ENCODE peak calls at places on chromosomes 11 and 22, in seven cellular contexts. N is K562, O is SK-N-SH, L is GM12878, Q is H1, A is HCT116, M is HepG2. R is an unnamed sample.

GRCh38 chr11:114399490-114399889 is 821 bp downstream of the C11orf71 start:
- DNase-seq in Q (no peak), M (peak; percentile 8), N (peak; percentile 38), O (peak; percentile 12), A (no peak), L (peak; percentile 7), R (no peak)

GRCh38 chr11:68345776-68346728 is 33.7 kb downstream of the LRP5 start:
- DNase-seq in M (no peak), N (no peak), A (no peak), Q (no peak), O (no peak), L (no peak), R (no peak)

GRCh38 chr11:27861706-27862430 is 161.6 kb upstream of the BDNF start:
- DNase-seq in Q (no peak), A (no peak), L (no peak), N (no peak), O (no peak), M (no peak), R (no peak)

GRCh38 chr11:81967242-81967641 is 766.4 kb downstream of the FAM181B start:
- DNase-seq in O (no peak), L (no peak), M (no peak), A (no peak), N (no peak), Q (no peak), R (no peak)

GRCh38 chr22:18000441-18001039 is 23.8 kb downstream of the MICAL3 start:
- DNase-seq in Q (no peak), L (no peak), N (peak; percentile 27), M (no peak), A (no peak), O (peak; percentile 74), R (no peak)

GRCh38 chr22:30730351-30730750 is 35.7 kb downstream of the OSBP2 start:
- DNase-seq in L (no peak), O (no peak), N (no peak), Q (no peak), M (no peak), A (no peak), R (no peak)

GRCh38 chr11:76620471-76620870 is 50.1 kb downstream of the LRRC32 start:
- DNase-seq in N (no peak), O (no peak), M (no peak), A (no peak), L (no peak), Q (no peak), R (no peak)

GRCh38 chr11:68106165-68106940 is 14.8 kb downstream of the CHKA start:
- DNase-seq in N (peak; percentile 37), Q (no peak), L (no peak), M (peak; percentile 61), A (no peak), O (no peak), R (peak; percentile 33)

GRCh38 chr11:116853461-116854073 is 16.1 kb upstream of the APOA1 start:
- DNase-seq in M (no peak), O (no peak), N (no peak), L (peak; percentile 90), Q (no peak), A (peak; percentile 34), R (no peak)

GRCh38 chr11:80432051-80432450 is 991.2 kb upstream of the TENM4 start:
- DNase-seq in O (no peak), L (no peak), N (no peak), M (no peak), Q (no peak), A (no peak), R (no peak)

GRCh38 chr11:63906585-63906984 is 10.4 kb downstream of the RCOR2 start:
- DNase-seq in L (no peak), N (peak; percentile 52), Q (no peak), M (no peak), O (peak; percentile 81), A (no peak), R (peak; percentile 74)

GRCh38 chr11:114087028-114087427 is 27.5 kb downstream of the ZBTB16 start:
- DNase-seq in M (no peak), N (no peak), Q (no peak), A (no peak), O (no peak), L (no peak), R (no peak)

GRCh38 chr11:72244317-72245231 is 598 bp upstream of the PHOX2A start:
- DNase-seq in Q (no peak), M (no peak), N (no peak), L (no peak), O (peak; percentile 92), A (no peak), R (no peak)

GRCh38 chr11:65116370-65117205 is 913 bp downstream of the ZNHIT2 start:
- DNase-seq in M (no peak), O (peak; percentile 58), Q (no peak), L (no peak), A (no peak), N (no peak), R (no peak)

GRCh38 chr22:31192513-31192912 is 19.6 kb upstream of the LIMK2 start:
- DNase-seq in Q (no peak), N (no peak), M (no peak), A (no peak), O (no peak), L (no peak), R (peak; percentile 20)

DNA sequence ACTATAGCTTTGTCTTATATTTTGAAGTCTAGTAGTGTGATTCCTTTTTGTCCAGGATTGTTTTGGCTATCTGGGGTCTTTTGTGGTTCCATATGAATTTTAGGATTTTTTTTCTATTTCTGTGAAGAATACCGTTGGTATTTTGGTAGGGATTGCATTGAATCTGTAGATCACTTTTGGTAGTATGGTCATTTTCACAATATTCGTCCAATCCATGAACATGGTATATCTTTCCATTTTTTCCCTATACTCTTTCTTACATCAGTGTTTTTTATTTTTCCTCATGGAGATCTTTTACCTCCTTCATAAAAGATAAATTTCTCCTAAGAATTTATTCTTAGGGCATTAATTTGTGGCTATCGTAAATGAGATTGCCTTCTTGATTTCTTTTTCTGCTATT is 29.1 kb downstream of the MADD start:
- DNase-seq in Q (no peak), N (no peak), M (no peak), L (no peak), O (no peak), A (no peak), R (no peak)
- TF ChIP-seq JUND in Q (no peak), N (no peak), M (no peak), L (no peak), O (no peak), A (no peak), R (no peak)

GRCh38 chr11:12235945-12236743 is 125.8 kb downstream of the MICAL2 start:
- DNase-seq in L (peak; percentile 48), A (peak; percentile 32), M (peak; percentile 58), O (peak; percentile 55), N (peak; percentile 73), Q (no peak), R (no peak)
- TF ChIP-seq JUND in L (no peak), A (no peak), M (no peak), O (no peak), N (peak; percentile 38), Q (no peak), R (no peak)

DNA sequence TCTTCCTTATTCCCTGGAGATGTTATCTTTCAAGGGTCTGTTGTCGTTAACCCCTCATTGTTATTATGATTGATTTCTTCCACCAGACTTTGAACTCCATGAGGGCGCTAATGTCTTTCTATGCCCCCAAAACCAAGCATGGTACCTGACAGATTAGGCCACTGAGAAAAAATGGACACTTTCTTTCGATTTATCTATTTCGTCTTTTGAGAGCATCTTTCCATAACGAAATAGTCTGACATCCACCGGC is 641 bp upstream of the PSMA1 start:
- DNase-seq in A (no peak), Q (no peak), O (peak; percentile 25), M (peak; percentile 18), L (no peak), N (no peak), R (no peak)
- TF ChIP-seq JUND in A (no peak), Q (no peak), O (no peak), M (no peak), L (no peak), N (no peak), R (no peak)

DNA sequence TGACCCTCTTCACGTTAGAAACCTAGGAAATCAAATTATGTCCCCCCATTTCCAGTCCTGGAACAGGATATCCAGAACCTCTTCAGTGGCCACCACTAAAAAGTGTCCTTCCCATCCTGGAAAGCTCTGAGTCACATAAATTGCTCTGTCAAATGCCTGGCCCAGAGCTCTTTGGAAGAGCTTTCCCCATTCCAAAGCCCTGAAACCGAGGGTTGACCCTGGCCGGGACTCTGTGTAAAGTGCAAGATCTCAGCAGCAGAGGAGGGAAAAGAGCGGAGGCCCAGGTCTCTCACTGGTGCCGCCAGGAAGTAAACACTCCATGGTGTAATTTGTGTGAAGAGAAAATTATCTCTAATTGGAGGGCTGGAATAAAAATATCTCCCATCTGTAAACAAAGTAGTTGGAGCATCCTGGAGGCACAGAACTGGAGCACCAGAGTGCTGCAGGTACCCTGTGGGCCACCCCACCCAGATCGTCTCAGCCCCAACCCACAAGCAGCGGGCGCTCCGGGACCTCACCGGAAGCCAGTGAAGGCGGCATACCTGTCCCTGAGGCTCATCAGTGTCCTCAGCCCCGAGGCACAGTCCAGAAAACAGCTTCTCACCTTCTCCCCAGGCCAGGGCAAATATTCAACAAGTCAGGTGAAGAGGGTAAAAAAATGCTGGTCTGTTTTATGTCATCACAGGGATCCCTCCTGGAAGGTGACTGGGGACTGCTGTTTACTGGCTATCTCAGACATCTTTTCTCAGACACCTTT is 4.7 kb upstream of the JAM3 start:
- DNase-seq in L (no peak), Q (no peak), O (no peak), M (no peak), N (no peak), A (no peak), R (no peak)
- TF ChIP-seq JUND in L (no peak), Q (no peak), O (no peak), M (no peak), N (no peak), A (no peak), R (no peak)

GRCh38 chr11:112797072-112797471 is 164.1 kb upstream of the NCAM1 start:
- DNase-seq in Q (peak; percentile 53), L (no peak), M (no peak), N (no peak), O (peak; percentile 46), A (no peak), R (peak; percentile 12)

GRCh38 chr11:112795896-112796686 is 165.1 kb upstream of the NCAM1 start:
- DNase-seq in L (no peak), N (no peak), O (no peak), M (no peak), Q (no peak), A (no peak), R (no peak)

GRCh38 chr11:112793416-112793815 is 167.8 kb upstream of the NCAM1 start:
- DNase-seq in Q (no peak), L (no peak), A (no peak), O (no peak), N (no peak), M (no peak), R (no peak)

GRCh38 chr11:112794321-112794720 is 166.9 kb upstream of the NCAM1 start:
- DNase-seq in O (no peak), Q (no peak), A (no peak), L (no peak), M (no peak), N (no peak), R (no peak)

GRCh38 chr11:112795142-112795815 is 165.9 kb upstream of the NCAM1 start:
- DNase-seq in Q (peak; percentile 29), M (peak; percentile 19), O (peak; percentile 56), A (peak; percentile 38), N (peak; percentile 60), L (no peak), R (peak; percentile 39)
- TF ChIP-seq JUND in Q (no peak), M (no peak), O (no peak), A (no peak), N (no peak), L (no peak), R (no peak)